ENCODE peak calls at places on chromosomes 16 and 17, in six cellular contexts. L, Z, S, K, F and W are unnamed samples.

GRCh38 chr16:80084614-80085013 is 456.2 kb upstream of the DYNLRB2 start:
- DNase-seq in L (no peak), K (peak), S (peak), Z (peak), F (peak), W (no peak)

GRCh38 chr16:54431041-54431996 is 144.7 kb upstream of the IRX3 start:
- DNase-seq in S (no peak), L (no peak), Z (peak), F (no peak), K (no peak), W (no peak)

GRCh38 chr16:55179858-55180585 is 144.0 kb upstream of the IRX6 start:
- DNase-seq in L (no peak), K (peak), Z (no peak), F (no peak), S (no peak), W (no peak)

GRCh38 chr17:82338858-82339633 is 5.5 kb upstream of the SECTM1 start:
- DNase-seq in S (no peak), F (no peak), K (no peak), Z (peak), L (no peak), W (no peak)

GRCh38 chr16:24834459-24835335 is 11.1 kb upstream of the SLC5A11 start:
- DNase-seq in L (no peak), F (no peak), K (peak), S (no peak), Z (peak), W (no peak)

GRCh38 chr16:27591837-27592236 is 41.9 kb downstream of the KATNIP start:
- DNase-seq in K (no peak), F (no peak), L (no peak), Z (no peak), S (no peak), W (no peak)

GRCh38 chr17:39400547-39401411 is 647 bp downstream of the FBXL20 start:
- DNase-seq in Z (peak), S (peak), K (no peak), F (no peak), L (no peak), W (no peak)

GRCh38 chr17:66508896-66509843 is 206.8 kb downstream of the PRKCA start:
- DNase-seq in L (no peak), Z (peak), K (no peak), F (no peak), S (no peak), W (peak)

GRCh38 chr17:9645858-9646555 is 690 bp downstream of the USP43 start:
- DNase-seq in F (peak), S (peak), L (no peak), Z (peak), K (peak), W (no peak)

GRCh38 chr17:3959295-3959899 is 4.8 kb downstream of the ATP2A3 start:
- DNase-seq in L (no peak), S (no peak), Z (peak), F (no peak), K (no peak), W (no peak)

DNA sequence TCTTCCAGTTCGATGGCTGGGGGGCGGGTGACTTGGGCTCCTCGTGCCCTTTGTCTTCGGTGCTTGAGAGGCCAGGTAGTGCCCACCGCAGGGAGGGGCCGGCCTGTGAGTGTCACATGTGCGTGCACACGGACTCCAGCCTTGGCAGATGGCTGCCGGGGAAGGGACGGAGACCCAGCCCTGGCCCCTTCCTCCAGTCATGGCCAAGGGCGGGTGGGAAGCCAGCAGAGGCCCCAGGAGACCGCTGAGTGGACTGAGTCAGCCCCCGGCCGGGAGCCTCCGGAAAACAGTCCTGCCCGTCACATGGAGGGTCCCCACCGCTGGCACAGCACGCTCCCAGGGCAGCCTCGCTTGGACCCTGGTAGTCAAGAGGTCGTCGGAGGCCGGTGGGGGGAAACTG is 4.2 kb downstream of the GLIS2 start:
- DNase-seq in F (no peak), K (no peak), S (peak), L (no peak), Z (no peak), W (no peak)
- H3K27ac ChIP-seq in F (no peak), K (no peak), S (peak), L (no peak), Z (no peak), W (peak)

DNA sequence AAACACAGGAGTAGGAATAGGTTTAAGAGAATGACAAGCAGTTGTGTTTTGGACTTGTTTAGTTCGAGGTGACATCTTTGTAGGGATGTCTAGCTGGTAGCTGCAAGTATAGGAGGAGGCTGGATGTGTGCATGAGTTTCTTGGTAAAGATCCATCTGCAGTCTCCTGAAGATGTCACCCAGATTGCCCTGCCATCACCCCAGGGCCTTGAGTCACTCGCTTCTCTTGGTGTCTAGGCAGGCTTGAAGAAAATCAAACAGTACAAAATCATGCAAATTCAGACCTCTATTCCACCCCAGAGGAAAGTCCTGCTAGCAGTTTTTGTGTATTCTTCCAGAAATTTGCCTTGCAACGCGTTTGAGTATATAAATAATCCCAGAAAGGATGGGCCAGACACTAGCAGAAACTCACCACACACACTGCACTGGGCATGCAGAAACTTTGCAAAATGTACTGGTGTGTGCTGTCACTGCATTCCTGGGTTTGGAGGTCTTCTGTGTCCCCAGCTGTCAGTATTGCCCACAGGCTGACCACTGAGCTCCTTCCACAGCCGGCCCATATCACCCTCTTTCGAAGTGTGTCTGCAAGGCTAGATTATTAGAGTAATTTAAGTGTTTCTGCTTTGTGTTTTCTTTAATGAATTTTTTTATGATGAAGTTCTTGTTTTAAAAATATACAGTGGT is 51.5 kb downstream of the TENT4B start:
- DNase-seq in F (no peak), K (no peak), L (no peak), Z (peak), S (no peak), W (no peak)
- H3K27ac ChIP-seq in F (no peak), K (peak), L (no peak), Z (peak), S (peak), W (no peak)

GRCh38 chr17:19003966-19004600 is 481 bp downstream of the FAM83G start:
- DNase-seq in S (no peak), Z (peak), K (peak), L (no peak), F (peak), W (no peak)
- H3K27ac ChIP-seq in S (no peak), Z (peak), K (no peak), L (peak), F (peak), W (peak)

GRCh38 chr16:68287276-68288251 is 23.2 kb downstream of the SLC7A6OS start:
- DNase-seq in S (peak), K (no peak), Z (peak), F (no peak), L (peak), W (no peak)

GRCh38 chr16:68290455-68290854 is 20.3 kb downstream of the SLC7A6OS start:
- DNase-seq in F (no peak), L (no peak), K (no peak), Z (no peak), S (no peak), W (no peak)

GRCh38 chr16:68289621-68290329 is 21.0 kb downstream of the SLC7A6OS start:
- DNase-seq in L (peak), K (no peak), Z (peak), F (no peak), S (no peak), W (no peak)

GRCh38 chr16:68288252-68288650 is 22.5 kb downstream of the SLC7A6OS start:
- DNase-seq in L (no peak), F (no peak), K (no peak), Z (no peak), S (no peak), W (no peak)

GRCh38 chr16:68289202-68289601 is 21.5 kb downstream of the SLC7A6OS start:
- DNase-seq in K (no peak), Z (no peak), S (no peak), L (no peak), F (no peak), W (no peak)
- H3K27ac ChIP-seq in K (no peak), Z (peak), S (peak), L (peak), F (no peak), W (no peak)

DNA sequence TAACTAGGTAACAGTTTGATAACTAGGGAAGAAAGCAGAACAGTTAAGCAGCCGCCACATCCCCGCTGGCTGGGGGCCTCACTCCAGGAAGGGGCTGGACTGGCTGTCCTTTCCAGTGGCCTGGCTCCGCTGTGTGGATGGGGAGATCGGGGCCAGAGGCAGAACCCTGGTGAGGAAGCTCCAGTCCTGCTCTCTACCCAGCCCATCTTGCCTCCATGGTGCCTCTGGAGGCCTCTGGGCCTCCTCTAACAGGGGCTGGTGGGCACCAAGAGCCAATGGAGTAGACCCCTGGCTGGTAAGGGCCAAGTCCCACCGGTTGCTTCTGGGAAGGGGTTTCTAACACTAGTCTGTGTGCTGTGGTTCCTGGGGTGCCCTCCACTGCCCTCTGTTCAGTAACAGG is 8.1 kb downstream of the CNP start:
- DNase-seq in K (no peak), L (no peak), F (no peak), S (no peak), Z (no peak), W (no peak)
- H3K27ac ChIP-seq in K (peak), L (no peak), F (no peak), S (no peak), Z (no peak), W (no peak)

DNA sequence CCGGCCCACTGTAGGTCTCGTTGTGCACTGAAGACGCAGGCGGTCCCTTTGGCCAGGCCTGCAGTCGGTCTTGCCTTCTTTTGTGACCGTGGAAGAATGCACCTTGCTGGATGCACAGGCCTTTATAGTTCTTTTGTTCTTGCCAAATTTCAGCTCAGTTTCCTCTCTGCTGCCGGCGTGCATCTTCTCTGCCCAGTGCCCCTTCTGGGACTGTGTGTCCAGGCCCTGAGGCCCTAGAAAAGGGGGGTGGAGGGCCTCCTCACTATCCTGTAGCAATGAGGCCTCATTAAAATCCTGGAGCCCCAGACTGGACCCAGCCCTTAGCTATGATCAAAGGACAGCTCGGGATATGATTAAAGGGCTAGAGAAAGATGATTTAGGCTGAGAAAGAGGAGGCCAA is 229.8 kb downstream of the SEC14L1 start:
- DNase-seq in K (no peak), F (no peak), S (no peak), L (no peak), Z (no peak), W (no peak)
- H3K27ac ChIP-seq in K (no peak), F (no peak), S (peak), L (no peak), Z (peak), W (peak)

GRCh38 chr17:32827227-32827626 is 49.7 kb downstream of the MYO1D start:
- DNase-seq in Z (peak), L (no peak), S (no peak), F (no peak), K (no peak), W (no peak)
- H3K27ac ChIP-seq in Z (peak), L (no peak), S (no peak), F (no peak), K (no peak), W (no peak)

DNA sequence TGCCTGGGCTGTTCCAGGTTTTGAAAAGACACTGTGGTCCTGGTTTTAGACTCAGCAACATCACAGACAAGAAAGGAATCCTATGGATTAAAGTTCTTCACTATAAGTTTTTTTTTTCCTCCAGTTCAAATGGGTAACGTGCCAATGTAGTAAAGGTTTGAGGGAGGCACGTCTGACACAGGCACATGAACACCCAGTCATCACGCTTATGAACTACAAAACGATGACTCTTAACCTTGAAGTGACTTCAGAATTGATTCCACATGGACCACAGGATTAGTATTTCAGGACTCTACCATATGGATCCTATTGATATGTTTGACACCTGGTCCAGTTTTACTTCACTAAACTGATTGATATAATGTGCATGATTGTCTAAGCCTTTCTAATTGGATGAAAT is 2.3 kb downstream of the PRMT7 start:
- DNase-seq in K (no peak), F (no peak), Z (peak), S (no peak), L (no peak), W (no peak)
- H3K27ac ChIP-seq in K (no peak), F (no peak), Z (no peak), S (no peak), L (no peak), W (no peak)